ENCODE peak calls at places on chromosomes 11 and 22, in six cellular contexts. L is COLO829, Q is lower lobe of right lung, P is HuH-7, W is psoas muscle, F is fibroblast of villous mesenchyme. K is an unnamed sample.

GRCh38 chr22:44412136-44412731 is 85.8 kb downstream of the RTL6 start:
- DNase-seq in F (no peak), L (no peak), P (no peak), W (no peak), Q (peak; percentile 30), K (no peak)

GRCh38 chr11:1148752-1149180 is 9.0 kb upstream of the MUC5AC start:
- DNase-seq in W (no peak), Q (no peak), P (no peak), F (no peak), L (no peak), K (no peak)

GRCh38 chr11:46181387-46181786 is 60.1 kb upstream of the PHF21A start:
- DNase-seq in F (no peak), P (no peak), Q (no peak), W (no peak), L (no peak), K (no peak)

GRCh38 chr11:127461575-127462344 is 461.2 kb upstream of the KIRREL3 start:
- DNase-seq in F (no peak), Q (no peak), L (no peak), P (no peak), W (no peak), K (no peak)

GRCh38 chr11:104772806-104773241 is 125.4 kb downstream of the CASP12 start:
- DNase-seq in Q (no peak), F (peak; percentile 88), W (no peak), L (peak; percentile 65), P (no peak), K (no peak)

GRCh38 chr11:100473390-100473740 is 213.7 kb upstream of the ARHGAP42 start:
- DNase-seq in L (no peak), W (no peak), P (no peak), F (no peak), Q (no peak), K (no peak)

GRCh38 chr11:32333335-32333991 is 101.9 kb downstream of the WT1 start:
- DNase-seq in F (peak; percentile 60), Q (peak; percentile 68), W (peak; percentile 37), L (no peak), P (peak; percentile 58), K (no peak)

GRCh38 chr11:20621679-20622078 is 22.3 kb downstream of the SLC6A5 start:
- DNase-seq in F (no peak), W (no peak), Q (no peak), P (no peak), L (no peak), K (no peak)

GRCh38 chr11:40228671-40229070 is 1230.8 kb downstream of the LRRC4C start:
- DNase-seq in F (no peak), W (no peak), P (no peak), L (no peak), Q (no peak), K (no peak)

GRCh38 chr22:46638601-46639431 is 18.6 kb downstream of the GRAMD4 start:
- DNase-seq in P (peak; percentile 71), W (no peak), F (peak; percentile 20), L (no peak), Q (peak; percentile 76), K (no peak)